ENCODE peak calls at places on chromosomes 12 and 14, in six cellular contexts. One of them, this sample, is unnamed.
A peak's percentile ranks its signal among the peaks of the same experiment; 100 is the strongest.

GRCh38 chr12:3216726-3217682 is 139.8 kb downstream of the TSPAN9 start:
- DNase-seq in gastrocnemius medialis: no peak
- DNase-seq in activated B cell treated with CpG ODN at 0.5 μM for 24 hours: no peak
- DNase-seq in amniotic stem cell: peak; percentile 27
- DNase-seq in skeletal muscle cell: no peak
- DNase-seq in cardiac septum: no peak
- DNase-seq in this sample: no peak

GRCh38 chr12:28708918-28709371 is 440.1 kb upstream of the FAR2 start:
- DNase-seq in gastrocnemius medialis: no peak
- DNase-seq in activated B cell treated with CpG ODN at 0.5 μM for 24 hours: no peak
- DNase-seq in amniotic stem cell: peak; percentile 59
- DNase-seq in skeletal muscle cell: peak; percentile 63
- DNase-seq in cardiac septum: no peak
- DNase-seq in this sample: no peak

GRCh38 chr12:76029982-76030377 is 1.6 kb downstream of the PHLDA1 start:
- DNase-seq in gastrocnemius medialis: no peak
- DNase-seq in activated B cell treated with CpG ODN at 0.5 μM for 24 hours: peak; percentile 29
- DNase-seq in amniotic stem cell: no peak
- DNase-seq in skeletal muscle cell: no peak
- DNase-seq in cardiac septum: no peak
- DNase-seq in this sample: peak; percentile 49

GRCh38 chr12:121579190-121579791 is 1.5 kb downstream of the KDM2B start:
- DNase-seq in gastrocnemius medialis: no peak
- DNase-seq in activated B cell treated with CpG ODN at 0.5 μM for 24 hours: peak; percentile 49
- DNase-seq in amniotic stem cell: no peak
- DNase-seq in skeletal muscle cell: no peak
- DNase-seq in cardiac septum: no peak
- DNase-seq in this sample: peak; percentile 51

GRCh38 chr12:105076098-105076497 is 8.2 kb downstream of the ALDH1L2 start:
- DNase-seq in gastrocnemius medialis: no peak
- DNase-seq in activated B cell treated with CpG ODN at 0.5 μM for 24 hours: no peak
- DNase-seq in amniotic stem cell: no peak
- DNase-seq in skeletal muscle cell: peak; percentile 68
- DNase-seq in cardiac septum: no peak
- DNase-seq in this sample: no peak

GRCh38 chr12:71371132-71371531 is 68.5 kb upstream of the LGR5 start:
- DNase-seq in gastrocnemius medialis: no peak
- DNase-seq in activated B cell treated with CpG ODN at 0.5 μM for 24 hours: no peak
- DNase-seq in amniotic stem cell: no peak
- DNase-seq in skeletal muscle cell: no peak
- DNase-seq in cardiac septum: no peak
- DNase-seq in this sample: no peak

GRCh38 chr12:130457215-130457614 is 119.5 kb downstream of the PIWIL1 start:
- DNase-seq in gastrocnemius medialis: no peak
- DNase-seq in activated B cell treated with CpG ODN at 0.5 μM for 24 hours: no peak
- DNase-seq in amniotic stem cell: no peak
- DNase-seq in skeletal muscle cell: no peak
- DNase-seq in cardiac septum: no peak
- DNase-seq in this sample: no peak

GRCh38 chr14:77498120-77498979 is at the start of gene ISM2:
- DNase-seq in gastrocnemius medialis: no peak
- DNase-seq in activated B cell treated with CpG ODN at 0.5 μM for 24 hours: peak; percentile 37
- DNase-seq in amniotic stem cell: no peak
- DNase-seq in skeletal muscle cell: no peak
- DNase-seq in cardiac septum: peak; percentile 71
- DNase-seq in this sample: peak; percentile 50

GRCh38 chr12:32178341-32179010 is 71.8 kb downstream of the BICD1 start:
- DNase-seq in gastrocnemius medialis: no peak
- DNase-seq in activated B cell treated with CpG ODN at 0.5 μM for 24 hours: no peak
- DNase-seq in amniotic stem cell: no peak
- DNase-seq in skeletal muscle cell: no peak
- DNase-seq in cardiac septum: no peak
- DNase-seq in this sample: no peak

GRCh38 chr12:1635656-1636055 is 6.6 kb downstream of the WNT5B start:
- DNase-seq in gastrocnemius medialis: no peak
- DNase-seq in activated B cell treated with CpG ODN at 0.5 μM for 24 hours: no peak
- DNase-seq in amniotic stem cell: no peak
- DNase-seq in skeletal muscle cell: no peak
- DNase-seq in cardiac septum: no peak
- DNase-seq in this sample: no peak

GRCh38 chr14:96501383-96501745 is 818 bp upstream of the PAPOLA start:
- DNase-seq in gastrocnemius medialis: no peak
- DNase-seq in activated B cell treated with CpG ODN at 0.5 μM for 24 hours: no peak
- DNase-seq in amniotic stem cell: no peak
- DNase-seq in skeletal muscle cell: no peak
- DNase-seq in cardiac septum: no peak
- DNase-seq in this sample: no peak